ENCODE peak calls at places on chromosomes 2 and 18, in seven cellular contexts. N is GM10248, G is GM20000, Y is H9, X is heart right ventricle, A is neural crest cell, Q is epithelial cell of esophagus. B is an unnamed sample.

GRCh38 chr2:42835577-42836371 is 43.4 kb upstream of the HAAO start:
- DNase-seq in Y (no peak), N (no peak), A (no peak), Q (peak), G (no peak), X (no peak), B (no peak)

GRCh38 chr2:19474128-19474527 is 115.7 kb upstream of the OSR1 start:
- DNase-seq in X (no peak), G (peak), A (no peak), Y (no peak), Q (peak), N (peak), B (peak)

GRCh38 chr2:27622921-27623384 is 5.9 kb downstream of the CCDC121 start:
- DNase-seq in X (no peak), G (no peak), Q (peak), A (no peak), N (no peak), Y (no peak), B (no peak)

GRCh38 chr2:85728883-85729824 is 24.6 kb upstream of the ATOH8 start:
- DNase-seq in N (peak), A (peak), G (peak), X (peak), Y (peak), Q (peak), B (peak)

GRCh38 chr2:7209776-7210555 is 292.8 kb downstream of the RNF144A start:
- DNase-seq in Y (no peak), Q (no peak), X (no peak), A (no peak), N (no peak), G (no peak), B (no peak)

GRCh38 chr18:22309191-22309590 is 108.5 kb downstream of the CTAGE1 start:
- DNase-seq in A (no peak), Y (no peak), N (no peak), G (no peak), Q (peak), X (no peak), B (no peak)

GRCh38 chr2:65554765-65555561 is 122.6 kb upstream of the SPRED2 start:
- DNase-seq in G (peak), X (no peak), Q (no peak), Y (no peak), N (no peak), A (no peak), B (peak)

GRCh38 chr2:38933653-38934052 is 44.0 kb downstream of the ARHGEF33 start:
- DNase-seq in N (no peak), X (no peak), Q (no peak), Y (no peak), G (no peak), A (no peak), B (no peak)

GRCh38 chr2:128412181-128412871 is 93.7 kb upstream of the HS6ST1 start:
- DNase-seq in Q (no peak), G (no peak), N (no peak), Y (peak), X (no peak), A (no peak), B (no peak)

GRCh38 chr18:48714873-48715272 is 176.0 kb downstream of the CTIF start:
- DNase-seq in A (no peak), X (no peak), N (no peak), G (no peak), Y (peak), Q (no peak), B (no peak)

GRCh38 chr18:23671564-23671963 is 8.9 kb upstream of the ANKRD29 start:
- DNase-seq in Y (no peak), G (no peak), A (no peak), X (no peak), N (no peak), Q (no peak), B (no peak)

GRCh38 chr2:216646116-216646515 is 12.9 kb downstream of the IGFBP2 start:
- DNase-seq in Q (no peak), A (no peak), X (no peak), Y (no peak), N (no peak), G (no peak), B (no peak)

GRCh38 chr2:188665196-188665595 is 309.0 kb upstream of the COL3A1 start:
- DNase-seq in N (no peak), Q (no peak), X (no peak), Y (no peak), G (no peak), A (no peak), B (no peak)

GRCh38 chr2:38740851-38741541 is 10.2 kb downstream of the SRSF7 start:
- DNase-seq in X (no peak), G (no peak), Q (peak), Y (no peak), N (no peak), A (no peak), B (no peak)

GRCh38 chr2:218259099-218259921 is 1.5 kb upstream of the GPBAR1 start:
- DNase-seq in X (peak), G (no peak), N (no peak), A (no peak), Q (peak), Y (no peak), B (no peak)

GRCh38 chr2:9462872-9463697 is 11.3 kb upstream of the IAH1 start:
- DNase-seq in G (no peak), X (no peak), Y (no peak), N (no peak), A (no peak), Q (no peak), B (no peak)

GRCh38 chr2:24359701-24360049 is 661 bp downstream of the ITSN2 start:
- DNase-seq in X (peak), N (no peak), G (no peak), Q (peak), Y (peak), A (no peak), B (no peak)

GRCh38 chr18:39946623-39947061 is 2008.4 kb upstream of the PIK3C3 start:
- DNase-seq in Y (peak), G (no peak), A (no peak), Q (peak), N (no peak), X (no peak), B (no peak)

GRCh38 chr2:103289101-103289725 is 527.4 kb downstream of the TMEM182 start:
- DNase-seq in N (no peak), X (no peak), G (no peak), Y (no peak), A (no peak), Q (no peak), B (no peak)

GRCh38 chr2:109497911-109498870 is 115.6 kb downstream of the SEPTIN10 start:
- DNase-seq in A (no peak), Y (no peak), Q (no peak), G (no peak), N (no peak), X (peak), B (no peak)

DNA sequence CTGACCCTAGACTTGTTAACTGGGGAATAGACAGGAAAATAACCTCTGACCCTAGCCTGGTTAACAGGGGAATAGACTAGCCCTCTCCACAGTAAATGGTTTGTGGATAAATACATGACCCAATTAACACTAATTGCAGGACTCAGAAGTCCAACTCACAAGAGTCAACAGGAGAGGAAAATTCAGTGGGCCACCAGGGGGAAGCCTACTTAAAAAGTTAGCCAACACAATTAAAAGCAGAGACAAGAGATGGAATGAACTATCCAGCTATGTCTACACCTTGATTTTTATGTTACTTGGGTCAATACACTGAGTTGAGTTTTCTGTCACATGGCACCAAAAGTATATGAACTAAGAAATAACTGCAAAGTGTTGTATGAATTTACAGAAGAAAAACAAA is 158.8 kb upstream of the SLC39A10 start:
- DNase-seq in N (peak), Y (peak), Q (peak), A (no peak), X (no peak), G (no peak), B (no peak)
- TF ChIP-seq CTCF in N (peak), Y (peak), Q (peak), A (peak), X (peak), G (peak), B (peak)

DNA sequence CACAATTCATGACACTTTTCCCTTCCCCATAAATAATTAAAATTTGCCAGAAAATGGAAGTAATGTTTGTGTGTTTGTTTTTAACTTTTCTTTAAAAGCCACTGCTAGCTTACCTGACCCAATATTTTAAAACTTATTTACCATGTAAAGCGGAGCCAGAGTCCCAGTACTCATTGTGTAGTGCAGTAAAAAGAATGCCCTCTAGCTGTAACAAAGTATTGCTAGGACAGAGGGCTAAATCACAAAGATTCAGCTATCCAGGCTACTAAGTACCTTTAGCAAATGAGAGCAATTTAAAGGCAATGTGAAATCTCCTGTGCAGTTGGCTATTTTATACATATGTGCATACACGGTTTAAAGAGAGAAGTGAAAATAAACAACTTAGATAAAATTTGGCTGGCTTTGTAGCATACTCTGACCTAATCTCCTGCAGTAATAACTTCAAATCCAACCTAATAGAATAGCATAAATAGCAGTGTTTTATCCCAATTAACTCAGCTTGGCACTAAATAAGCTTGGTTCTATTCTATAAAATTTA is 997.4 kb upstream of the PIK3C3 start:
- DNase-seq in Q (no peak), Y (no peak), A (no peak), G (no peak), N (no peak), X (no peak), B (no peak)
- TF ChIP-seq CTCF in Q (peak), Y (peak), A (no peak), G (no peak), N (no peak), X (no peak), B (no peak)

DNA sequence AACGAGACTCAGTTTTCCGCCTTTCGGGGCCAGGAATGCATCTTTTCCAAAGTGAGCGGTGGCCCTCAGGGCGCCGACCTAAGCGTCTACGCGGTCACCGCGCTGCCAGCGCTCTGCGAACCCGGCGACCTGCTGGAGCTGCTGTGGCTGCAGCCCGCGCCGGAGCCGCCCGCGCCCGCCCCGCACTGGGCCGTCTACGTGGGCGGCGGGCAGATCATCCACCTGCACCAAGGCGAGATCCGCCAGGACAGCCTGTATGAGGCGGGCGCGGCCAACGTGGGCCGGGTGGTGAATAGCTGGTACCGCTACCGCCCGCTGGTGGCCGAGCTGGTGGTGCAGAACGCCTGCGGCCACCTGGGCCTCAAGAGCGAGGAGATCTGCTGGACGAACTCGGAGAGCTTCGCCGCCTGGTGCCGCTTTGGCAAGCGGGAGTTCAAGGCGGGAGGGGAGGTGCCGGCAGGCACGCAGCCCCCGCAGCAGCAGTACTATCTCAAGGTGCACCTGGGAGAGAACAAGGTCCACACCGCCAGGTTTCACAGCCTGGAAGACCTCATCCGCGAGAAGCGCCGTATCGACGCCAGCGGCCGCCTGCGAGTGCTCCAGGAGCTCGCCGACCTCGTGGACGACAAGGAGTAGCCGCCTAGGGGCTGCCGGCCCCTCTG is 1.8 kb downstream of the LRATD1 start:
- DNase-seq in A (peak), N (peak), G (peak), Y (peak), Q (peak), X (peak), B (peak)
- TF ChIP-seq CTCF in A (peak), N (no peak), G (peak), Y (peak), Q (peak), X (peak), B (peak)

GRCh38 chr2:1743396-1744150 is 742 bp downstream of the PXDN start:
- DNase-seq in X (peak), A (peak), Q (peak), Y (peak), G (no peak), N (no peak), B (no peak)

GRCh38 chr2:1741851-1742250 is 2.5 kb downstream of the PXDN start:
- DNase-seq in Q (no peak), Y (no peak), X (peak), N (no peak), A (no peak), G (no peak), B (no peak)

GRCh38 chr2:1742300-1742679 is 2.0 kb downstream of the PXDN start:
- DNase-seq in Q (no peak), A (no peak), G (no peak), N (no peak), X (peak), Y (no peak), B (no peak)

GRCh38 chr2:1744151-1744445 is 217 bp downstream of the PXDN start:
- DNase-seq in Y (peak), A (peak), N (no peak), Q (peak), X (peak), G (no peak), B (no peak)

GRCh38 chr2:1742680-1743395 is 1.5 kb downstream of the PXDN start:
- DNase-seq in X (peak), N (no peak), Y (peak), Q (peak), G (no peak), A (peak), B (no peak)
- TF ChIP-seq CTCF in X (peak), N (no peak), Y (peak), Q (peak), G (no peak), A (peak), B (no peak)

GRCh38 chr2:72181616-72182015 is 34.0 kb upstream of the CYP26B1 start:
- DNase-seq in X (no peak), Q (no peak), G (no peak), Y (no peak), N (no peak), A (no peak), B (no peak)
- TF ChIP-seq CTCF in X (no peak), Q (no peak), G (no peak), Y (no peak), N (no peak), A (no peak), B (no peak)

GRCh38 chr2:214076527-214076926 is 334.3 kb upstream of the VWC2L start:
- DNase-seq in Q (no peak), Y (no peak), G (no peak), A (no peak), X (no peak), N (no peak), B (no peak)

GRCh38 chr2:214077727-214078126 is 333.1 kb upstream of the VWC2L start:
- DNase-seq in N (no peak), G (no peak), A (no peak), X (no peak), Y (no peak), Q (no peak), B (no peak)

GRCh38 chr2:214075446-214075845 is 335.4 kb upstream of the VWC2L start:
- DNase-seq in G (no peak), X (no peak), N (no peak), Q (no peak), Y (no peak), A (no peak), B (no peak)

DNA sequence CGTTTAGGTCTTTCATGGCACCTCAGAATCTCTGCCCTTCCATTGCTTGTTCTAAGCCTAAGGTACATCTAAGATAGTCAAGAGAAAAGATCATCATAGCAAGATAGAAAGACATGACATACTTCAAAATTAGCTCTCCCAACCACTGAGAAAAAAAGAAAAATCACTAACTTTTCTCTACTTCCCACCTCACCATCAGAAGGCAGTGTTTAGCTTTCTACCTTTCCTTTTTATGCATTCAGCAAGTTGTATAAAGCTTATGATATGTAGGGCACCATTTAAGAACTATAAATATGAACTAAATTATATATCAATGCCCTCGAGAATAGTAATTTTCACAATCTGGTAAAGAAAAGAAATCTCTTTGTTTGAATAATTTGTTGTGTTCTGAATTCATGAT is 331.8 kb upstream of the VWC2L start:
- DNase-seq in Y (no peak), X (no peak), Q (peak), A (no peak), N (no peak), G (no peak), B (no peak)
- TF ChIP-seq CTCF in Y (no peak), X (no peak), Q (peak), A (no peak), N (no peak), G (no peak), B (no peak)

GRCh38 chr2:3427272-3427671 is 47.8 kb downstream of the TRAPPC12 start:
- DNase-seq in G (no peak), N (no peak), X (no peak), Q (no peak), A (no peak), Y (no peak), B (no peak)
- TF ChIP-seq CTCF in G (no peak), N (no peak), X (no peak), Q (no peak), A (no peak), Y (no peak), B (no peak)

GRCh38 chr2:227479865-227480475 is 8.0 kb downstream of the AGFG1 start:
- DNase-seq in X (no peak), Y (no peak), Q (peak), N (no peak), A (no peak), G (no peak), B (peak)
- TF ChIP-seq CTCF in X (peak), Y (peak), Q (peak), N (peak), A (peak), G (peak), B (peak)

GRCh38 chr2:75915851-75916634 is 205.3 kb upstream of the GCFC2 start:
- DNase-seq in A (no peak), Q (no peak), G (no peak), Y (no peak), N (no peak), X (no peak), B (no peak)
- TF ChIP-seq CTCF in A (no peak), Q (no peak), G (no peak), Y (no peak), N (no peak), X (no peak), B (no peak)

DNA sequence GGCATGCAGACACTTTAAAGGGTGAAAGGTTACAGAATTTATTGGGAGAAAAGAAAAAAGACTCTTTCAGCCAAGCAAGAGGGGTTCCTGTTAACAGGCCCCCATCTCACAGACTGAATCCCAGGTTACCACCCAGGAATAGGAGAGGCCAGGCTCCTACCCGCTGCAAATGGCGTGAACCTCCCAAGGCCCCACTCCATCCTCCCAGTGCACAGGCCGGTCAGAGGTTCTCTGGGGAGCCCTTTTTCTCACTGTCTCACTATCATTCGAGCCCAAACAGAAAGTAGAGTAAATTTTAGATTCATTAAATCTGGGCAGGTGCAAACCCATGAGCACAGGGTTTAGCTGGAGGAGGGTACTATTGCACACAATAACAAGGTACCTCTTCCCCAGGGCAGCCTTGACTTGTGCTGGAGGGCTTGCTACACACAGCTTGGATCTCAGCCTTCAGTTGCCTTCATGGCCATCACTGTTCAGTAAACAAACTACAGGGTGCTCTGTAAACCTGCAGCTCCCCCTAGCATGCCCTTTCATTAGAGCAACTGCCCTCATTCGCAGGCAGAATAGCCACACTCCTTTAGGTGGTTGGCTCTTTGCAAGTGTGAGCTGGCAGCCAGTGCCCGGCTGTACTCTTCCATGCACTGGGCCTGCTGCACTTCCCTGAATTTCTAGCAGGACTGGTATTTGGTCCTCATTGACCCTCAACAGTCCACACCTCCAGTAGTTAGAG is 7.3 kb upstream of the PLEK start:
- DNase-seq in G (peak), Y (peak), X (peak), Q (peak), N (peak), A (no peak), B (peak)
- TF ChIP-seq CTCF in G (peak), Y (peak), X (peak), Q (peak), N (peak), A (peak), B (peak)

B was measured in GM13976.